ENCODE peak calls at places on chromosomes 1 and 21, in ten cellular contexts. One of them, this sample, is unnamed.

GRCh38 chr21:44013380-44014088 is 1.4 kb downstream of the TRAPPC10 start:
- DNase-seq in pancreas: no peak
- DNase-seq in DND-41: peak
- DNase-seq in HTR-8/SVneo: no peak
- DNase-seq in caudate nucleus: no peak
- DNase-seq in CD8-positive, alpha-beta T cell: peak
- DNase-seq in GM23338: peak
- DNase-seq in NCI-H1092: no peak
- DNase-seq in Right ventricle myocardium inferior: no peak
- DNase-seq in left kidney: no peak
- DNase-seq in this sample: peak

GRCh38 chr1:24266398-24266941 is 52.7 kb upstream of the GRHL3 start:
- DNase-seq in CD8-positive, alpha-beta T cell: no peak
- DNase-seq in GM23338: no peak
- DNase-seq in NCI-H1092: no peak
- DNase-seq in left kidney: no peak
- DNase-seq in Right ventricle myocardium inferior: no peak
- DNase-seq in HTR-8/SVneo: peak
- DNase-seq in pancreas: no peak
- DNase-seq in DND-41: no peak
- DNase-seq in caudate nucleus: no peak
- DNase-seq in this sample: no peak

GRCh38 chr1:20727746-20728316 is 4.7 kb downstream of the SH2D5 start:
- DNase-seq in GM23338: peak
- DNase-seq in CD8-positive, alpha-beta T cell: no peak
- DNase-seq in pancreas: no peak
- DNase-seq in HTR-8/SVneo: no peak
- DNase-seq in DND-41: no peak
- DNase-seq in NCI-H1092: no peak
- DNase-seq in caudate nucleus: no peak
- DNase-seq in Right ventricle myocardium inferior: no peak
- DNase-seq in left kidney: peak
- DNase-seq in this sample: no peak

GRCh38 chr21:45949928-45950739 is 31.4 kb upstream of the COL6A1 start:
- DNase-seq in left kidney: peak
- DNase-seq in Right ventricle myocardium inferior: peak
- DNase-seq in NCI-H1092: no peak
- DNase-seq in caudate nucleus: no peak
- DNase-seq in pancreas: no peak
- DNase-seq in HTR-8/SVneo: no peak
- DNase-seq in DND-41: no peak
- DNase-seq in GM23338: no peak
- DNase-seq in CD8-positive, alpha-beta T cell: no peak
- DNase-seq in this sample: no peak

GRCh38 chr1:41021526-41022308 is at the start of gene SLFNL1:
- DNase-seq in DND-41: no peak
- DNase-seq in CD8-positive, alpha-beta T cell: no peak
- DNase-seq in left kidney: peak
- DNase-seq in pancreas: no peak
- DNase-seq in GM23338: peak
- DNase-seq in NCI-H1092: no peak
- DNase-seq in Right ventricle myocardium inferior: no peak
- DNase-seq in HTR-8/SVneo: no peak
- DNase-seq in caudate nucleus: no peak
- DNase-seq in this sample: no peak

GRCh38 chr1:211938473-211939080 is 96.8 kb downstream of the INTS7 start:
- DNase-seq in caudate nucleus: no peak
- DNase-seq in left kidney: no peak
- DNase-seq in GM23338: no peak
- DNase-seq in DND-41: no peak
- DNase-seq in NCI-H1092: no peak
- DNase-seq in CD8-positive, alpha-beta T cell: no peak
- DNase-seq in pancreas: no peak
- DNase-seq in HTR-8/SVneo: no peak
- DNase-seq in Right ventricle myocardium inferior: no peak
- DNase-seq in this sample: no peak

GRCh38 chr1:242454262-242455051 is 70.0 kb downstream of the PLD5 start:
- DNase-seq in left kidney: peak
- DNase-seq in GM23338: peak
- DNase-seq in Right ventricle myocardium inferior: no peak
- DNase-seq in HTR-8/SVneo: peak
- DNase-seq in NCI-H1092: peak
- DNase-seq in DND-41: no peak
- DNase-seq in CD8-positive, alpha-beta T cell: no peak
- DNase-seq in pancreas: no peak
- DNase-seq in caudate nucleus: no peak
- DNase-seq in this sample: no peak

GRCh38 chr1:98662354-98662665 is 789 bp downstream of the SNX7 start:
- DNase-seq in caudate nucleus: no peak
- DNase-seq in pancreas: no peak
- DNase-seq in NCI-H1092: no peak
- DNase-seq in DND-41: no peak
- DNase-seq in GM23338: no peak
- DNase-seq in CD8-positive, alpha-beta T cell: no peak
- DNase-seq in Right ventricle myocardium inferior: no peak
- DNase-seq in left kidney: no peak
- DNase-seq in HTR-8/SVneo: peak
- DNase-seq in this sample: no peak

GRCh38 chr1:2644171-2644570 is 11.4 kb upstream of the MMEL1 start:
- DNase-seq in CD8-positive, alpha-beta T cell: no peak
- DNase-seq in Right ventricle myocardium inferior: no peak
- DNase-seq in NCI-H1092: no peak
- DNase-seq in left kidney: no peak
- DNase-seq in caudate nucleus: no peak
- DNase-seq in GM23338: no peak
- DNase-seq in HTR-8/SVneo: no peak
- DNase-seq in DND-41: no peak
- DNase-seq in pancreas: no peak
- DNase-seq in this sample: no peak

GRCh38 chr1:231808990-231809389 is 182.4 kb downstream of the DISC1 start:
- DNase-seq in DND-41: no peak
- DNase-seq in Right ventricle myocardium inferior: no peak
- DNase-seq in GM23338: no peak
- DNase-seq in HTR-8/SVneo: peak
- DNase-seq in left kidney: no peak
- DNase-seq in CD8-positive, alpha-beta T cell: no peak
- DNase-seq in NCI-H1092: no peak
- DNase-seq in caudate nucleus: no peak
- DNase-seq in pancreas: no peak
- DNase-seq in this sample: no peak

GRCh38 chr21:43851593-43851992 is 13.4 kb upstream of the AGPAT3 start:
- DNase-seq in CD8-positive, alpha-beta T cell: no peak
- DNase-seq in DND-41: no peak
- DNase-seq in Right ventricle myocardium inferior: no peak
- DNase-seq in pancreas: no peak
- DNase-seq in GM23338: no peak
- DNase-seq in left kidney: no peak
- DNase-seq in HTR-8/SVneo: no peak
- DNase-seq in caudate nucleus: no peak
- DNase-seq in NCI-H1092: no peak
- DNase-seq in this sample: no peak

GRCh38 chr1:202004711-202005110 is 5.7 kb upstream of the ELF3 start:
- DNase-seq in caudate nucleus: no peak
- DNase-seq in NCI-H1092: no peak
- DNase-seq in GM23338: no peak
- DNase-seq in HTR-8/SVneo: no peak
- DNase-seq in pancreas: no peak
- DNase-seq in left kidney: no peak
- DNase-seq in CD8-positive, alpha-beta T cell: no peak
- DNase-seq in Right ventricle myocardium inferior: no peak
- DNase-seq in DND-41: no peak
- DNase-seq in this sample: no peak

GRCh38 chr1:202762019-202762418 is 46.2 kb downstream of the KDM5B start:
- DNase-seq in GM23338: no peak
- DNase-seq in DND-41: no peak
- DNase-seq in caudate nucleus: no peak
- DNase-seq in left kidney: no peak
- DNase-seq in HTR-8/SVneo: no peak
- DNase-seq in Right ventricle myocardium inferior: no peak
- DNase-seq in CD8-positive, alpha-beta T cell: no peak
- DNase-seq in pancreas: no peak
- DNase-seq in NCI-H1092: no peak
- DNase-seq in this sample: no peak

GRCh38 chr1:39165488-39165887 is 39.0 kb upstream of the MACF1 start:
- DNase-seq in caudate nucleus: no peak
- DNase-seq in NCI-H1092: no peak
- DNase-seq in pancreas: no peak
- DNase-seq in Right ventricle myocardium inferior: no peak
- DNase-seq in GM23338: no peak
- DNase-seq in HTR-8/SVneo: no peak
- DNase-seq in left kidney: no peak
- DNase-seq in DND-41: no peak
- DNase-seq in CD8-positive, alpha-beta T cell: no peak
- DNase-seq in this sample: no peak

GRCh38 chr1:48776400-48777218 is at the start of gene BEND5:
- DNase-seq in DND-41: peak
- DNase-seq in Right ventricle myocardium inferior: peak
- DNase-seq in NCI-H1092: peak
- DNase-seq in left kidney: peak
- DNase-seq in CD8-positive, alpha-beta T cell: peak
- DNase-seq in caudate nucleus: peak
- DNase-seq in pancreas: peak
- DNase-seq in HTR-8/SVneo: peak
- DNase-seq in GM23338: peak
- DNase-seq in this sample: no peak

GRCh38 chr1:29649375-29650040 is 413.2 kb downstream of the PTPRU start:
- DNase-seq in NCI-H1092: no peak
- DNase-seq in DND-41: no peak
- DNase-seq in GM23338: no peak
- DNase-seq in HTR-8/SVneo: peak
- DNase-seq in Right ventricle myocardium inferior: no peak
- DNase-seq in CD8-positive, alpha-beta T cell: no peak
- DNase-seq in pancreas: no peak
- DNase-seq in caudate nucleus: no peak
- DNase-seq in left kidney: no peak
- DNase-seq in this sample: no peak

GRCh38 chr1:151547119-151547899 is 7.2 kb downstream of the TUFT1 start:
- DNase-seq in CD8-positive, alpha-beta T cell: no peak
- DNase-seq in GM23338: peak
- DNase-seq in left kidney: peak
- DNase-seq in DND-41: no peak
- DNase-seq in Right ventricle myocardium inferior: no peak
- DNase-seq in pancreas: peak
- DNase-seq in NCI-H1092: no peak
- DNase-seq in caudate nucleus: no peak
- DNase-seq in HTR-8/SVneo: peak
- DNase-seq in this sample: no peak

GRCh38 chr1:245693116-245693515 is 538.3 kb downstream of the KIF26B start:
- DNase-seq in caudate nucleus: no peak
- DNase-seq in HTR-8/SVneo: no peak
- DNase-seq in NCI-H1092: no peak
- DNase-seq in pancreas: no peak
- DNase-seq in CD8-positive, alpha-beta T cell: no peak
- DNase-seq in DND-41: no peak
- DNase-seq in GM23338: no peak
- DNase-seq in Right ventricle myocardium inferior: no peak
- DNase-seq in left kidney: no peak
- DNase-seq in this sample: no peak

GRCh38 chr1:210232524-210233215 is at the start of gene SERTAD4:
- DNase-seq in GM23338: peak
- DNase-seq in left kidney: peak
- DNase-seq in caudate nucleus: no peak
- DNase-seq in CD8-positive, alpha-beta T cell: no peak
- DNase-seq in Right ventricle myocardium inferior: no peak
- DNase-seq in DND-41: no peak
- DNase-seq in pancreas: peak
- DNase-seq in NCI-H1092: peak
- DNase-seq in HTR-8/SVneo: no peak
- DNase-seq in this sample: no peak

GRCh38 chr1:164673584-164674214 is 114.7 kb downstream of the PBX1 start:
- DNase-seq in DND-41: no peak
- DNase-seq in HTR-8/SVneo: peak
- DNase-seq in GM23338: peak
- DNase-seq in caudate nucleus: no peak
- DNase-seq in Right ventricle myocardium inferior: no peak
- DNase-seq in pancreas: no peak
- DNase-seq in left kidney: no peak
- DNase-seq in NCI-H1092: no peak
- DNase-seq in CD8-positive, alpha-beta T cell: no peak
- DNase-seq in this sample: no peak

GRCh38 chr1:232667781-232668101 is 37.8 kb upstream of the SIPA1L2 start:
- DNase-seq in left kidney: no peak
- DNase-seq in pancreas: no peak
- DNase-seq in GM23338: no peak
- DNase-seq in NCI-H1092: no peak
- DNase-seq in HTR-8/SVneo: no peak
- DNase-seq in DND-41: no peak
- DNase-seq in CD8-positive, alpha-beta T cell: no peak
- DNase-seq in Right ventricle myocardium inferior: no peak
- DNase-seq in caudate nucleus: no peak
- DNase-seq in this sample: no peak

GRCh38 chr1:234702342-234703000 is 92.5 kb upstream of the IRF2BP2 start:
- DNase-seq in pancreas: no peak
- DNase-seq in GM23338: no peak
- DNase-seq in HTR-8/SVneo: no peak
- DNase-seq in caudate nucleus: no peak
- DNase-seq in NCI-H1092: no peak
- DNase-seq in Right ventricle myocardium inferior: no peak
- DNase-seq in DND-41: no peak
- DNase-seq in CD8-positive, alpha-beta T cell: no peak
- DNase-seq in left kidney: no peak
- DNase-seq in this sample: no peak

GRCh38 chr1:228354390-228355320 is 52.0 kb downstream of the TRIM11 start:
- DNase-seq in NCI-H1092: no peak
- DNase-seq in DND-41: no peak
- DNase-seq in caudate nucleus: no peak
- DNase-seq in HTR-8/SVneo: no peak
- DNase-seq in pancreas: no peak
- DNase-seq in GM23338: no peak
- DNase-seq in left kidney: no peak
- DNase-seq in Right ventricle myocardium inferior: peak
- DNase-seq in CD8-positive, alpha-beta T cell: no peak
- DNase-seq in this sample: no peak

GRCh38 chr1:182520746-182521145 is 68.3 kb downstream of the RNASEL start:
- DNase-seq in CD8-positive, alpha-beta T cell: no peak
- DNase-seq in HTR-8/SVneo: no peak
- DNase-seq in Right ventricle myocardium inferior: no peak
- DNase-seq in left kidney: no peak
- DNase-seq in DND-41: no peak
- DNase-seq in caudate nucleus: no peak
- DNase-seq in GM23338: no peak
- DNase-seq in NCI-H1092: no peak
- DNase-seq in pancreas: no peak
- DNase-seq in this sample: no peak

GRCh38 chr1:84253891-84254290 is 47.6 kb upstream of the SAMD13 start:
- DNase-seq in HTR-8/SVneo: peak
- DNase-seq in GM23338: no peak
- DNase-seq in pancreas: peak
- DNase-seq in caudate nucleus: peak
- DNase-seq in NCI-H1092: no peak
- DNase-seq in Right ventricle myocardium inferior: no peak
- DNase-seq in DND-41: no peak
- DNase-seq in left kidney: no peak
- DNase-seq in CD8-positive, alpha-beta T cell: no peak
- DNase-seq in this sample: no peak

GRCh38 chr1:89429062-89429461 is 65.2 kb downstream of the GBP6 start:
- DNase-seq in GM23338: no peak
- DNase-seq in DND-41: no peak
- DNase-seq in pancreas: no peak
- DNase-seq in HTR-8/SVneo: no peak
- DNase-seq in left kidney: no peak
- DNase-seq in NCI-H1092: no peak
- DNase-seq in Right ventricle myocardium inferior: no peak
- DNase-seq in CD8-positive, alpha-beta T cell: no peak
- DNase-seq in caudate nucleus: no peak
- DNase-seq in this sample: no peak

GRCh38 chr21:25420831-25421230 is 186.4 kb downstream of the MRPL39 start:
- DNase-seq in caudate nucleus: no peak
- DNase-seq in left kidney: no peak
- DNase-seq in NCI-H1092: no peak
- DNase-seq in HTR-8/SVneo: no peak
- DNase-seq in Right ventricle myocardium inferior: no peak
- DNase-seq in GM23338: no peak
- DNase-seq in pancreas: no peak
- DNase-seq in CD8-positive, alpha-beta T cell: no peak
- DNase-seq in DND-41: no peak
- DNase-seq in this sample: no peak

GRCh38 chr1:55320891-55321290 is 105.7 kb upstream of the USP24 start:
- DNase-seq in NCI-H1092: no peak
- DNase-seq in CD8-positive, alpha-beta T cell: no peak
- DNase-seq in left kidney: no peak
- DNase-seq in HTR-8/SVneo: no peak
- DNase-seq in DND-41: no peak
- DNase-seq in pancreas: no peak
- DNase-seq in caudate nucleus: no peak
- DNase-seq in GM23338: no peak
- DNase-seq in Right ventricle myocardium inferior: no peak
- DNase-seq in this sample: no peak

This sample was measured in T-helper 2 cell.